ENCODE peak calls at places on chromosomes 12 and 14, in nine cellular contexts. One of them, this sample, is unnamed.
A peak's percentile ranks its signal among the peaks of the same experiment; 100 is the strongest.

GRCh38 chr14:77181603-77182437 is at the start of gene TMEM63C:
- DNase-seq in GM10248: peak; percentile 63
- DNase-seq in brain microvascular endothelial cell: no peak
- DNase-seq in D341Med: peak; percentile 96
- DNase-seq in HEK293T: peak; percentile 90
- DNase-seq in astrocyte of the spinal cord: no peak
- DNase-seq in posterior cingulate gyrus: peak; percentile 80
- DNase-seq in astrocyte: peak; percentile 10
- DNase-seq in BJ: no peak
- DNase-seq in this sample: no peak

GRCh38 chr14:59133202-59133601 is 55.3 kb upstream of the DAAM1 start:
- DNase-seq in GM10248: no peak
- DNase-seq in brain microvascular endothelial cell: no peak
- DNase-seq in D341Med: no peak
- DNase-seq in HEK293T: no peak
- DNase-seq in astrocyte of the spinal cord: no peak
- DNase-seq in posterior cingulate gyrus: no peak
- DNase-seq in astrocyte: no peak
- DNase-seq in BJ: no peak
- DNase-seq in this sample: no peak

GRCh38 chr14:36132826-36133225 is 43.7 kb downstream of the PTCSC3 start:
- DNase-seq in GM10248: no peak
- DNase-seq in brain microvascular endothelial cell: no peak
- DNase-seq in D341Med: no peak
- DNase-seq in HEK293T: no peak
- DNase-seq in astrocyte of the spinal cord: no peak
- DNase-seq in posterior cingulate gyrus: no peak
- DNase-seq in astrocyte: no peak
- DNase-seq in BJ: no peak
- DNase-seq in this sample: no peak

GRCh38 chr12:13000616-13000934 is 510 bp upstream of the HEBP1 start:
- DNase-seq in GM10248: peak; percentile 36
- DNase-seq in brain microvascular endothelial cell: no peak
- DNase-seq in D341Med: no peak
- DNase-seq in HEK293T: no peak
- DNase-seq in astrocyte of the spinal cord: no peak
- DNase-seq in posterior cingulate gyrus: no peak
- DNase-seq in astrocyte: no peak
- DNase-seq in BJ: no peak
- DNase-seq in this sample: no peak

GRCh38 chr12:88501976-88502938 is 78.0 kb downstream of the KITLG start:
- DNase-seq in GM10248: no peak
- DNase-seq in brain microvascular endothelial cell: no peak
- DNase-seq in D341Med: no peak
- DNase-seq in HEK293T: no peak
- DNase-seq in astrocyte of the spinal cord: peak; percentile 43
- DNase-seq in posterior cingulate gyrus: no peak
- DNase-seq in astrocyte: peak; percentile 65
- DNase-seq in BJ: no peak
- DNase-seq in this sample: no peak

GRCh38 chr14:64951724-64952123 is 9.2 kb upstream of the GPX2 start:
- DNase-seq in GM10248: no peak
- DNase-seq in brain microvascular endothelial cell: no peak
- DNase-seq in D341Med: no peak
- DNase-seq in HEK293T: no peak
- DNase-seq in astrocyte of the spinal cord: no peak
- DNase-seq in posterior cingulate gyrus: no peak
- DNase-seq in astrocyte: no peak
- DNase-seq in BJ: no peak
- DNase-seq in this sample: peak; percentile 12

GRCh38 chr14:89215166-89215940 is 201.7 kb downstream of the FOXN3 start:
- DNase-seq in GM10248: no peak
- DNase-seq in brain microvascular endothelial cell: no peak
- DNase-seq in D341Med: no peak
- DNase-seq in HEK293T: no peak
- DNase-seq in astrocyte of the spinal cord: no peak
- DNase-seq in posterior cingulate gyrus: no peak
- DNase-seq in astrocyte: no peak
- DNase-seq in BJ: no peak
- DNase-seq in this sample: no peak

GRCh38 chr12:69583203-69583602 is 2.1 kb upstream of the CCT2 start:
- DNase-seq in GM10248: no peak
- DNase-seq in brain microvascular endothelial cell: no peak
- DNase-seq in D341Med: peak; percentile 48
- DNase-seq in HEK293T: peak; percentile 25
- DNase-seq in astrocyte of the spinal cord: no peak
- DNase-seq in posterior cingulate gyrus: no peak
- DNase-seq in astrocyte: no peak
- DNase-seq in BJ: no peak
- DNase-seq in this sample: no peak

GRCh38 chr14:50067723-50068495 is 48.5 kb downstream of the VCPKMT start:
- DNase-seq in GM10248: no peak
- DNase-seq in brain microvascular endothelial cell: peak; percentile 82
- DNase-seq in D341Med: no peak
- DNase-seq in HEK293T: no peak
- DNase-seq in astrocyte of the spinal cord: peak; percentile 89
- DNase-seq in posterior cingulate gyrus: no peak
- DNase-seq in astrocyte: peak; percentile 85
- DNase-seq in BJ: no peak
- DNase-seq in this sample: no peak